ENCODE peak calls at places on chromosome 22, in five cellular contexts. U, Z, H, C and P are unnamed samples.

GRCh38 chr22:38034278-38034882 is 22.8 kb upstream of the PICK1 start:
- DNase-seq in U (peak; percentile 71), Z (peak; percentile 85), H (peak; percentile 15), C (peak; percentile 56), P (peak; percentile 50)

GRCh38 chr22:48902983-48903650 is 924.6 kb downstream of the BRD1 start:
- DNase-seq in U (no peak), Z (no peak), H (no peak), C (no peak), P (no peak)

GRCh38 chr22:26783886-26784285 is 126.5 kb downstream of the MIAT start:
- DNase-seq in U (no peak), Z (no peak), H (no peak), C (no peak), P (no peak)

GRCh38 chr22:50529416-50530279 is at the start of gene TYMP:
- DNase-seq in U (no peak), Z (no peak), H (no peak), C (no peak), P (peak; percentile 19)

GRCh38 chr22:32584650-32585049 is 110.0 kb downstream of the FBXO7 start:
- DNase-seq in U (no peak), Z (no peak), H (no peak), C (no peak), P (no peak)

GRCh38 chr22:27877501-27877900 is 41.6 kb downstream of the PITPNB start:
- DNase-seq in U (no peak), Z (no peak), H (peak; percentile 41), C (no peak), P (no peak)

GRCh38 chr22:24068717-24069116 is 57.6 kb downstream of the CABIN1 start:
- DNase-seq in U (no peak), Z (no peak), H (no peak), C (no peak), P (no peak)

GRCh38 chr22:31630331-31631329 is 31.4 kb downstream of the PISD start:
- DNase-seq in U (peak; percentile 86), Z (peak; percentile 88), H (no peak), C (peak; percentile 53), P (peak; percentile 75)

GRCh38 chr22:32574957-32575893 is 100.6 kb downstream of the FBXO7 start:
- DNase-seq in U (no peak), Z (no peak), H (no peak), C (no peak), P (no peak)

GRCh38 chr22:46846154-46846831 is 83.8 kb downstream of the TBC1D22A start:
- DNase-seq in U (no peak), Z (no peak), H (no peak), C (no peak), P (no peak)

GRCh38 chr22:48755332-48755949 is 1072.2 kb downstream of the BRD1 start:
- DNase-seq in U (no peak), Z (no peak), H (no peak), C (no peak), P (no peak)

GRCh38 chr22:24697671-24698082 is 76.8 kb downstream of the PIWIL3 start:
- DNase-seq in U (no peak), Z (no peak), H (no peak), C (no peak), P (no peak)

GRCh38 chr22:36395922-36396321 is 8.2 kb upstream of the MYH9 start:
- DNase-seq in U (no peak), Z (no peak), H (no peak), C (no peak), P (peak; percentile 34)

GRCh38 chr22:39302431-39302960 is 16.9 kb downstream of the RPL3 start:
- DNase-seq in U (no peak), Z (no peak), H (no peak), C (no peak), P (no peak)

GRCh38 chr22:21984793-21985192 is 2.2 kb upstream of the TOP3B start:
- DNase-seq in U (peak; percentile 78), Z (peak; percentile 98), H (no peak), C (peak; percentile 36), P (no peak)

GRCh38 chr22:37043828-37044538 is 7.6 kb upstream of the KCTD17 start:
- DNase-seq in U (peak; percentile 50), Z (peak; percentile 73), H (no peak), C (no peak), P (peak; percentile 77)

GRCh38 chr22:41642711-41643110 is 21.6 kb downstream of the XRCC6 start:
- DNase-seq in U (no peak), Z (no peak), H (no peak), C (no peak), P (no peak)

GRCh38 chr22:23293720-23294119 is 113.4 kb downstream of the BCR start:
- DNase-seq in U (no peak), Z (no peak), H (no peak), C (no peak), P (no peak)

DNA sequence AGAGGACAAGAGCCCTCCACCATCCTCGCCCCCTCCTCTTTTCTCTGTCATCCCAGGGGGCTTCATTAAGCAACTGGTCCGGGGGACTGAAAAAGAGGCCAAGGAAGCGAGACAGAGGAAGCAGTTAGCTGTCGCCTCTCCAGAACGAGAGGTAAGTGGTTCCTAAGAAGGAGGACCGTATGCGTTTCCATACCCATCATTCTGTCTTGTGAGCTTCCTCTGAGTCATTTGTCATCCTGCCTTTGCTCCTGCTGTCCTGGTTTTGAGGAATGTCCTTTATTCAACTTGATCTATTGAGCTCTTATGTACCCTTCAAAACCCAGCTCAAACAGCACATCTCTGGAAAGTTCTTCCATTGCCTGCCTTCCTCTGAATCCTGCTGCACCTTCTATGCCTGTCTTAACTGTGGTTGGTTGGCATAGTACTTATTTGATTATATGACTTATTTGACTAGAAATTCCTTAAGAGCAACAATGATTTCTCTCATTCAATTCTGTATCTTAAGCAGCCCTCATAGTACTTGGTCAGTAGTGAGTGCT is 21.3 kb downstream of the MYO18B start:
- DNase-seq in U (no peak), Z (no peak), H (no peak), C (no peak), P (no peak)
- TF ChIP-seq ATF2 in U (no peak), Z (no peak), H (no peak), C (no peak), P (no peak)

GRCh38 chr22:17431179-17431578 is 61.9 kb downstream of the CECR2 start:
- DNase-seq in U (no peak), Z (no peak), H (no peak), C (no peak), P (no peak)

GRCh38 chr22:17435375-17435774 is 66.1 kb downstream of the CECR2 start:
- DNase-seq in U (no peak), Z (no peak), H (no peak), C (no peak), P (no peak)

GRCh38 chr22:17434856-17435255 is 65.6 kb downstream of the CECR2 start:
- DNase-seq in U (no peak), Z (no peak), H (no peak), C (no peak), P (no peak)

GRCh38 chr22:17429516-17429915 is 60.3 kb downstream of the CECR2 start:
- DNase-seq in U (no peak), Z (no peak), H (no peak), C (no peak), P (no peak)

DNA sequence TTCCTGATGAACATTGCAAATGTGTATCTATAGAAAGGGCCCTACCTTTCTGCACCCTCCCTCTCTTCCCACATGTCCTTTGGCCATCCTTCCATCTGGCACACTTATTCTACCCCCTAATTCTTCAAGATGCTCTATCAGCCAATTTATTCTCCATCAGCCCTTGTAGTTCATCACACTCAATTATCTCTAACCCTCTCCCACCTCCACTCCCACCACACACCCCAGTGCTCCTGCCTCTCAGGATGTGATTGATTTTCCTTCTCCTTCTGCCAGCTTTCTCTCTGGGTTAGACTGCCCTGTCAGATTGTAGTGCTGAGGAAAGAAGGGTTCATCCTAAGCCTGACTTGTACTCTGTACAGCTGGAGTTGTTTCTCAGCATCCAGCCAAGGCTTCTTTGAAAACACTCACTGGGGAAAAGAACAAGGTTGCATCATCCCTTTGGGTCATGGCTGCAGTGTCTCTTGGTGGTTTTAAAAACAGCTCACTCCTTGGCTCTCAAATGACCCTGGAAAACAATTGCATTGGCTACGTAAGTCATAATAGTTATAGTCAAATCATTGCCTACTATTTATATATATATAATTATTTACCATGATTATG is 61.1 kb downstream of the CECR2 start:
- DNase-seq in U (no peak), Z (no peak), H (no peak), C (no peak), P (no peak)
- TF ChIP-seq ATF2 in U (no peak), Z (no peak), H (no peak), C (no peak), P (no peak)

GRCh38 chr22:19238900-19239299 is 52.6 kb downstream of the CLTCL1 start:
- DNase-seq in U (no peak), Z (no peak), H (no peak), C (no peak), P (no peak)
- TF ChIP-seq ATF2 in U (no peak), Z (no peak), H (no peak), C (no peak), P (no peak)

GRCh38 chr22:44317163-44317455 is 4.4 kb upstream of the SHISAL1 start:
- DNase-seq in U (no peak), Z (no peak), H (no peak), C (no peak), P (no peak)

GRCh38 chr22:44313385-44314006 is 745 bp upstream of the SHISAL1 start:
- DNase-seq in U (no peak), Z (no peak), H (no peak), C (no peak), P (no peak)

GRCh38 chr22:44312766-44313165 is at the start of gene SHISAL1:
- DNase-seq in U (no peak), Z (no peak), H (no peak), C (no peak), P (no peak)

GRCh38 chr22:44316393-44317162 is 3.8 kb upstream of the SHISAL1 start:
- DNase-seq in U (no peak), Z (no peak), H (no peak), C (no peak), P (no peak)

GRCh38 chr22:44314425-44315067 is 1.8 kb upstream of the SHISAL1 start:
- DNase-seq in U (no peak), Z (no peak), H (no peak), C (no peak), P (no peak)
- TF ChIP-seq ATF2 in U (no peak), Z (no peak), H (no peak), C (no peak), P (no peak)